ENCODE peak calls at places on chromosome 12, in eight cellular contexts. C is breast epithelium, N is left ventricle myocardium inferior, D is cardiac muscle cell, M is A549, X is endothelial cell of umbilical vein, G is ascending aorta, W is HCT116. T is an unnamed sample. For H3K4me1, the result is how much of the 10 kb centered on the place peaks cover.

GRCh38 chr12:11879306-11879705 is 191.4 kb upstream of the BCL2L14 start:
- DNase-seq in C (no peak), G (no peak), M (no peak), N (no peak), D (no peak), X (peak), W (no peak), T (no peak)

GRCh38 chr12:109389146-109389545 is 41.4 kb downstream of the MYO1H start:
- DNase-seq in C (no peak), W (no peak), X (no peak), G (no peak), N (no peak), M (peak), D (no peak), T (no peak)

GRCh38 chr12:11561416-11561815 is 88.1 kb upstream of the ETV6 start:
- DNase-seq in D (no peak), C (no peak), M (no peak), X (no peak), G (no peak), W (no peak), N (no peak), T (no peak)

GRCh38 chr12:127642208-127642607 is 624.8 kb upstream of the TMEM132C start:
- DNase-seq in N (no peak), D (no peak), C (no peak), M (no peak), W (no peak), G (no peak), X (no peak), T (no peak)

GRCh38 chr12:76957306-76957705 is 78.5 kb upstream of the CSRP2 start:
- DNase-seq in C (no peak), N (no peak), D (no peak), M (no peak), X (no peak), W (no peak), G (no peak), T (no peak)

GRCh38 chr12:4109826-4110225 is 163.7 kb upstream of the CCND2 start:
- DNase-seq in N (no peak), X (no peak), M (no peak), D (no peak), G (no peak), W (no peak), C (no peak), T (no peak)

GRCh38 chr12:106954462-106955376 is 988 bp upstream of the TMEM263 start:
- DNase-seq in X (peak), C (no peak), M (no peak), D (no peak), G (peak), N (peak), W (no peak), T (peak)

GRCh38 chr12:120962487-120963054 is 15.8 kb upstream of the HNF1A start:
- DNase-seq in X (no peak), N (no peak), D (no peak), C (no peak), G (no peak), M (no peak), W (no peak), T (no peak)

GRCh38 chr12:103928736-103929050 is 1.5 kb upstream of the HSP90B1 start:
- DNase-seq in W (no peak), M (no peak), X (no peak), D (no peak), N (peak), G (peak), C (no peak), T (peak)

GRCh38 chr12:121036810-121037326 is 2.2 kb downstream of the OASL start:
- DNase-seq in N (no peak), M (peak), D (no peak), C (no peak), X (no peak), G (no peak), W (no peak), T (no peak)

GRCh38 chr12:12736759-12737676 is 19.9 kb downstream of the CDKN1B start:
- DNase-seq in N (no peak), G (peak), M (peak), C (no peak), X (peak), W (no peak), D (peak), T (no peak)

DNA sequence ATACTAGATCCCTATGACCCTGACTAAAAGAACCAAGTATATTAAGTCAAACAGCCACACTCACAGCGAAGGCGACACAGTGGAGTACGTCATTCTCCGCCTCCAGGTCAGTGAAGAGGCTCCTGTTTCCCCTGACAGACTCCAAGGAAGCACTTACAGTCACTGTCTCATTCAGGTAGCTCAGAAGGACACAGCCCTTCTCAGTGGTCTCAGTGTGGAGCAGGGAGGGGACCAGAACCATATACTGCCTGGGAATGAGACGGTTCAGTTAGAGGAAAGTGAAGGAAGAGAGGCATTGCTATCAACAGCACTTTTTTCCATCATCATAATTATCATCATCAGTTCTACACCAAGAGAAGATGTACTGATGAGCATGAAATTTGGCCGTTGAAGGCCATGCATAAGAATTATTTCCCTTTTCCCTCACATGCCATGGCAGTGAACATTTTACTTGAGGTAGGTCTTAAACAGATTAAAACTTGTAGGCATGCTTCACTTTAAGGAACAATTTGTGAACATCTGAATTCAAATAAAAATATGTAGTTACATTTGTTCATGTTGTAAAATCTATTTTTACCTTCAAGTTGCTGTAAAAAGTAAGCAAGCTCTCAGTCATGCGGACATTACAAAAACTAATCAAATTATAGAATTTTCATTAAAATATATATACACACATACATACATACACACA is 2.3 kb downstream of the A2M start:
- DNase-seq in X (no peak), W (no peak), M (no peak), G (no peak), N (no peak), D (no peak), C (no peak), T (no peak)
- H3K4me1 ChIP-seq in X (under half), W (under half), M (under half), G (under half), N (half or more), D (under half), C (under half), T (under half)

GRCh38 chr12:68785823-68786222 is 22.2 kb upstream of the MDM2 start:
- DNase-seq in M (no peak), W (no peak), X (no peak), C (no peak), G (no peak), D (no peak), N (no peak), T (no peak)
- TF ChIP-seq CTCF in M (no peak), W (no peak), X (no peak), C (no peak), G (no peak), D (no peak), N (no peak), T (no peak)

DNA sequence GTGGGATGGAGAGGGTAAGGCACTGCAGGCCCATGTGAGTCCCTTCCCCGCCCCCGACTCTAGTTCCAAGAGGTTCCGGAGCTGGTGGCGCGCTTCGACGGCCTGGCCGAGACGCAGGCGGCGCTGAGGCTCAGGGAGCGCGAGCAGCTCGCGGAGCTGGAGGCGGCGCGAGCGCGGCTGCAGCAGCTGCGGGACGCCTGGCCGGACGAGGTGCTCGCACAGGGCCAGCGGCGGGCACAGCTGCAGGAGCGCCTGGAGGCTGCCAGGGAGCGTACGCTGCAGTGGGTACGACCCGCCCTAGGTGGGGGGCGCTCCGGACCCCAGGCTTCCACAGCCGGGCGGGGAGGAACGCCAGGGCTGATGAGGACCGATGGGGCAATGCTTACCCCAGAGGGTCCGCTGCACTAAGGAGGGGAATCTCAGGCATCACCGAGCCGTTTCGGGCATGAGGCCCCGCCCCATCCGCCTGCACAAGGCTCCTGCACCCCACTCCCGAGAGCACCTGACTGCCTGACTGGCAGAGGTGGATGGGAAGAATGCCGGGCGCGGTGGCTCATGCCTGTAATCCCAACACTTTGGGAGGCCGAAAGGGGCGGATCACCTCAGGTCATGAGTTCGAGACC is 4.9 kb downstream of the CFAP73 start:
- DNase-seq in G (no peak), X (peak), M (no peak), C (no peak), D (peak), W (no peak), N (no peak), T (no peak)
- H3K4me3 ChIP-seq in G (peak), X (no peak), M (peak), C (no peak), D (peak), W (no peak), N (peak), T (no peak)

GRCh38 chr12:50515587-50515986 is 10.8 kb downstream of the DIP2B start:
- DNase-seq in D (no peak), X (no peak), N (no peak), G (no peak), W (no peak), C (no peak), M (no peak), T (no peak)
- H3K4me1 ChIP-seq in D (under half), X (under half), N (half or more), G (under half), W (under half), C (under half), M (under half), T (under half)

T was measured in left lung.